ENCODE peak calls at places on chromosomes 12 and 14, in four cellular contexts. M is gastrocnemius medialis, Y is cardiac muscle cell, G is tibial artery. B is an unnamed sample. For H3K27me3 and H3K4me1, the result is how much of the 10 kb centered on the place peaks cover.

GRCh38 chr14:104224516-104225281 is 86.3 kb downstream of the KIF26A start:
- DNase-seq in G (no peak), M (no peak), Y (peak), B (no peak)

GRCh38 chr14:102185360-102185759 is 45.7 kb downstream of the WDR20 start:
- DNase-seq in M (no peak), Y (no peak), G (no peak), B (no peak)

GRCh38 chr14:93824518-93825234 is 36.4 kb upstream of the PRIMA1 start:
- DNase-seq in G (no peak), Y (no peak), M (no peak), B (no peak)

GRCh38 chr14:74548881-74549280 is 55.3 kb downstream of the ISCA2 start:
- DNase-seq in G (peak), Y (no peak), M (peak), B (no peak)

GRCh38 chr14:93430889-93431670 is at the start of gene UNC79:
- DNase-seq in G (no peak), M (no peak), Y (peak), B (no peak)

GRCh38 chr14:54572316-54572715 is 5.4 kb downstream of the SAMD4A start:
- DNase-seq in M (no peak), G (no peak), Y (peak), B (no peak)

GRCh38 chr12:122866379-122866778 is 29.5 kb downstream of the VPS37B start:
- DNase-seq in M (no peak), G (no peak), Y (no peak), B (no peak)

GRCh38 chr12:2418579-2418978 is 365.8 kb downstream of the CACNA1C start:
- DNase-seq in M (no peak), Y (no peak), G (no peak), B (no peak)

GRCh38 chr12:114293073-114293472 is 112.9 kb downstream of the TBX5 start:
- DNase-seq in G (no peak), M (no peak), Y (no peak), B (no peak)

GRCh38 chr14:71586131-71586893 is 345.9 kb upstream of the RGS6 start:
- DNase-seq in M (no peak), Y (peak), G (peak), B (no peak)

GRCh38 chr12:104741497-104742367 is 216.4 kb downstream of the SLC41A2 start:
- DNase-seq in G (no peak), M (no peak), Y (no peak), B (no peak)

GRCh38 chr12:93519859-93520258 is 52.5 kb downstream of the MRPL42 start:
- DNase-seq in Y (no peak), G (no peak), M (no peak), B (no peak)

GRCh38 chr12:49885663-49886461 is 17.8 kb downstream of the FAIM2 start:
- DNase-seq in G (no peak), M (no peak), Y (no peak), B (no peak)

GRCh38 chr12:10170199-10170598 is 1.7 kb downstream of the OLR1 start:
- DNase-seq in M (no peak), G (no peak), Y (no peak), B (no peak)

GRCh38 chr14:69582207-69582606 is 7.5 kb upstream of the CCDC177 start:
- DNase-seq in Y (no peak), G (no peak), M (no peak), B (no peak)

GRCh38 chr12:46112364-46112763 is 122.0 kb upstream of the SCAF11 start:
- DNase-seq in M (no peak), Y (no peak), G (no peak), B (no peak)

GRCh38 chr12:65775720-65776119 is 48.6 kb upstream of the HMGA2 start:
- DNase-seq in Y (no peak), M (no peak), G (no peak), B (peak)

GRCh38 chr12:113587720-113588119 is 116.0 kb upstream of the LHX5 start:
- DNase-seq in Y (no peak), M (no peak), G (no peak), B (no peak)

GRCh38 chr12:116144384-116144783 is 133.1 kb downstream of the MED13L start:
- DNase-seq in M (no peak), G (no peak), Y (no peak), B (no peak)

GRCh38 chr12:4830568-4830967 is 79.1 kb upstream of the KCNA1 start:
- DNase-seq in M (no peak), G (no peak), Y (no peak), B (no peak)

GRCh38 chr12:55829967-55830600 is 697 bp upstream of the DNAJC14 start:
- DNase-seq in Y (peak), G (peak), M (no peak), B (no peak)

GRCh38 chr12:95605875-95606274 is 54.6 kb upstream of the USP44 start:
- DNase-seq in M (no peak), Y (no peak), G (no peak), B (peak)

GRCh38 chr12:94779520-94779919 is 129.2 kb upstream of the TMCC3 start:
- DNase-seq in G (no peak), Y (no peak), M (no peak), B (peak)

GRCh38 chr12:71360013-71360412 is 79.6 kb upstream of the LGR5 start:
- DNase-seq in M (no peak), Y (no peak), G (no peak), B (no peak)

GRCh38 chr12:93440043-93440835 is 1.5 kb downstream of the UBE2N start:
- DNase-seq in M (no peak), G (no peak), Y (no peak), B (no peak)

GRCh38 chr12:74586251-74586650 is 48.6 kb downstream of the ATXN7L3B start:
- DNase-seq in Y (no peak), G (no peak), M (no peak), B (no peak)

GRCh38 chr12:913919-914718 is 35.4 kb downstream of the RAD52 start:
- DNase-seq in M (no peak), G (no peak), Y (no peak), B (peak)

GRCh38 chr14:94461526-94462218 is 9.1 kb upstream of the SERPINA11 start:
- DNase-seq in G (no peak), M (no peak), Y (no peak), B (no peak)

GRCh38 chr14:95196268-95196667 is 38.9 kb upstream of the DICER1 start:
- DNase-seq in Y (peak), G (no peak), M (no peak), B (no peak)

GRCh38 chr14:31937730-31938346 is 139.3 kb upstream of the ARHGAP5 start:
- DNase-seq in Y (no peak), G (peak), M (peak), B (peak)

GRCh38 chr12:68374315-68374982 is 42.3 kb upstream of the MDM1 start:
- DNase-seq in M (peak), Y (no peak), G (no peak), B (no peak)

GRCh38 chr14:47040490-47040889 is 388.9 kb upstream of the RPL10L start:
- DNase-seq in M (no peak), G (no peak), Y (peak), B (no peak)

GRCh38 chr14:76870146-76870545 is 43.9 kb downstream of the LRRC74A start:
- DNase-seq in Y (peak), M (no peak), G (no peak), B (no peak)

GRCh38 chr12:99393763-99394162 is 253.8 kb upstream of the GARIN6 start:
- DNase-seq in Y (no peak), G (no peak), M (no peak), B (no peak)

GRCh38 chr12:8667280-8667679 is 4.7 kb upstream of the MFAP5 start:
- DNase-seq in G (no peak), Y (no peak), M (no peak), B (no peak)

GRCh38 chr14:68824517-68825347 is 31.9 kb upstream of the ZFP36L1 start:
- DNase-seq in M (peak), Y (peak), G (peak), B (peak)

GRCh38 chr12:51972849-51973273 is 21.4 kb downstream of the ACVR1B start:
- DNase-seq in Y (peak), G (peak), M (peak), B (no peak)

GRCh38 chr12:88299567-88300101 is 157.5 kb downstream of the TMTC3 start:
- DNase-seq in M (no peak), G (no peak), Y (no peak), B (peak)

GRCh38 chr14:93332032-93332852 is 594 bp downstream of the BTBD7 start:
- DNase-seq in G (peak), Y (peak), M (peak), B (peak)

GRCh38 chr14:57611555-57612075 is 118.0 kb upstream of the CCDC198 start:
- DNase-seq in G (no peak), Y (no peak), M (no peak), B (no peak)

DNA sequence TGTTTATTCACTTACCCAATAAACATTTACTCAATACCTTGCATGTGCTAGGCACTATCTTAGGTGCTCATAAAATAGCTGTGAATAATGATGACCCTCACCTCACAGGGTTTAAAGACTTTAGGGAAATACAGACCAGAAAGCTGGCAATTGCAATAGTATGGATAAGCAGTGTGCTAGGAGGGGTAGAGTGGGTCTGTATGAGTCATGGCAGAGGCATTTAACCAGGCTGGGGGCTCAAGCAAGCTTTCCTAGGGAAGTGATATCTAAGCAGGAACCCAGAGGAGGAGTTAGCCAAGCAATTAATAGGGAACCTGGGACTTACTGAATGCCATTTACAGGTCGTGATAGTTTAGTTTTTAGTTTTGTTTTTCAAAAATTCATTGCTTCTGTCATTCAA is 123.9 kb upstream of the CCDC198 start:
- DNase-seq in G (no peak), M (no peak), Y (peak), B (no peak)
- H3K27me3 ChIP-seq in G (under half), M (under half), Y (under half), B (under half)

GRCh38 chr12:124605869-124606774 is 38.7 kb upstream of the NCOR2 start:
- DNase-seq in Y (no peak), G (no peak), M (no peak), B (no peak)
- H3K4me1 ChIP-seq in Y (under half), G (under half), M (under half), B (half or more)

GRCh38 chr12:26124491-26125450 is at the start of gene BHLHE41:
- DNase-seq in G (peak), Y (peak), M (peak), B (peak)

GRCh38 chr12:26126340-26127284 is 1.8 kb upstream of the BHLHE41 start:
- DNase-seq in Y (peak), G (peak), M (peak), B (peak)

GRCh38 chr12:26128180-26128579 is 3.3 kb upstream of the BHLHE41 start:
- DNase-seq in M (no peak), Y (no peak), G (no peak), B (no peak)

GRCh38 chr12:26125451-26126339 is 858 bp upstream of the BHLHE41 start:
- DNase-seq in G (peak), M (peak), Y (peak), B (peak)

DNA sequence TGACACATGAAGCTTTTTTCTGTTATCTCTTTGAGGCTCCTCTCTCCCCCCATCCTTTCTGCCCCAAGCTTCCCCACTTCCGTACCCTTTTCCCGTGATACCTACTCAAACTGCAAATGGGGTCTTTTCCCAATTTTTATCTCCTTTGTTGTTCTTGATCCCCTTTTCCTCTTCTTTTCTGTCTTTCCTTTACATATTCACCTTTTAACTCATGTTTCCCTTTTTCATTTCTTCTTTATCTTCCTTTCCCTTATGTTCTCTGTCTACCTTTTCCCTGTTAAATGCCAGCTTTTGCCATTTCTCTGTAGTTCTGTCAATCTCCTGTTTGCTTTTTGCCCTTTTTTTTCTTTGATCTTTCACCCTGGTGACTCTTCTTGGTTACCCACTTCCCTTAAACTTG is 2.6 kb upstream of the BHLHE41 start:
- DNase-seq in G (no peak), M (no peak), Y (no peak), B (no peak)
- H3K27me3 ChIP-seq in G (under half), M (under half), Y (half or more), B (under half)

GRCh38 chr12:57830393-57830792 is 11.9 kb upstream of the AVIL start:
- DNase-seq in M (no peak), Y (no peak), G (no peak), B (peak)
- H3K4me1 ChIP-seq in M (half or more), Y (under half), G (half or more), B (under half)

B was measured in SJSA1.